ENCODE peak calls at places on chromosomes 6 and 20, in five cellular contexts. A is body of pancreas, L is A549, N is right lobe of liver, B is HCT116. X is an unnamed sample.

GRCh38 chr6:33622456-33623431 is 1.6 kb downstream of the ITPR3 start:
- DNase-seq in A (no peak), L (no peak), B (no peak), N (no peak), X (no peak)

GRCh38 chr6:149336529-149336928 is 19.0 kb downstream of the TAB2 start:
- DNase-seq in B (no peak), A (no peak), N (no peak), L (no peak), X (no peak)

GRCh38 chr20:11686900-11687543 is 230.7 kb upstream of the BTBD3 start:
- DNase-seq in L (no peak), A (peak), N (peak), B (no peak), X (peak)

GRCh38 chr6:149001422-149001821 is 254.6 kb downstream of the UST start:
- DNase-seq in L (no peak), B (no peak), A (no peak), N (no peak), X (no peak)

GRCh38 chr6:3232017-3232838 is 4.8 kb upstream of the TUBB2B start:
- DNase-seq in N (no peak), L (no peak), A (no peak), B (no peak), X (peak)

GRCh38 chr6:39926668-39927067 is 7.6 kb downstream of the MOCS1 start:
- DNase-seq in L (no peak), N (peak), A (no peak), B (no peak), X (peak)

GRCh38 chr6:159981171-159981571 is 12.3 kb downstream of the IGF2R start:
- DNase-seq in A (no peak), B (no peak), N (no peak), L (no peak), X (no peak)

GRCh38 chr6:107827541-107827940 is 3.4 kb upstream of the SCML4 start:
- DNase-seq in L (no peak), B (no peak), N (no peak), A (no peak), X (no peak)

GRCh38 chr6:125114248-125114858 is 39.2 kb upstream of the TPD52L1 start:
- DNase-seq in L (peak), A (peak), N (no peak), B (peak), X (peak)

GRCh38 chr6:52497652-52498408 is 77.7 kb downstream of the EFHC1 start:
- DNase-seq in A (no peak), N (no peak), B (no peak), L (no peak), X (no peak)

GRCh38 chr20:44435630-44436335 is 39.9 kb upstream of the TTPAL start:
- DNase-seq in N (no peak), A (no peak), L (no peak), B (no peak), X (no peak)

GRCh38 chr20:54272901-54273488 is 65.1 kb downstream of the PFDN4 start:
- DNase-seq in A (no peak), B (no peak), L (no peak), N (no peak), X (no peak)

GRCh38 chr6:150690681-150691080 is 91.0 kb downstream of the PLEKHG1 start:
- DNase-seq in N (no peak), L (no peak), A (no peak), B (no peak), X (no peak)

GRCh38 chr6:146543940-146544661 is 468 bp downstream of the RAB32 start:
- DNase-seq in B (no peak), L (peak), A (peak), N (peak), X (peak)

GRCh38 chr6:108115598-108116058 is 41.1 kb upstream of the OSTM1 start:
- DNase-seq in L (peak), N (peak), B (peak), A (peak), X (peak)

GRCh38 chr6:126873351-126873750 is 245.1 kb upstream of the RSPO3 start:
- DNase-seq in A (no peak), B (no peak), L (no peak), N (no peak), X (no peak)

GRCh38 chr6:85192186-85192585 is 257.7 kb upstream of the NT5E start:
- DNase-seq in A (no peak), N (no peak), B (no peak), L (no peak), X (no peak)

GRCh38 chr20:16947346-16947943 is 199.3 kb downstream of the OTOR start:
- DNase-seq in B (no peak), L (no peak), A (peak), N (no peak), X (no peak)

GRCh38 chr6:57021086-57021720 is 25.3 kb upstream of the KIAA1586 start:
- DNase-seq in L (peak), B (peak), A (no peak), N (no peak), X (no peak)

GRCh38 chr6:152318278-152318677 is 318.9 kb downstream of the SYNE1 start:
- DNase-seq in N (no peak), B (no peak), L (no peak), A (no peak), X (no peak)

GRCh38 chr6:56535626-56536025 is 107.1 kb downstream of the DST start:
- DNase-seq in N (no peak), L (no peak), B (no peak), A (no peak), X (no peak)

GRCh38 chr6:116328528-116328903 is 42.2 kb upstream of the DSE start:
- DNase-seq in B (no peak), A (no peak), L (no peak), N (no peak), X (no peak)

GRCh38 chr6:40947876-40948514 is 91.0 kb downstream of the UNC5CL start:
- DNase-seq in A (no peak), B (no peak), L (no peak), N (no peak), X (no peak)

GRCh38 chr6:100663219-100663863 is 198.6 kb upstream of the SIM1 start:
- DNase-seq in B (no peak), N (no peak), L (no peak), A (no peak), X (no peak)

GRCh38 chr6:143515766-143516355 is 4.3 kb upstream of the FUCA2 start:
- DNase-seq in N (no peak), L (no peak), A (no peak), B (no peak), X (no peak)

GRCh38 chr6:15076565-15076964 is 169.3 kb upstream of the JARID2 start:
- DNase-seq in B (no peak), N (no peak), A (no peak), L (no peak), X (no peak)

GRCh38 chr6:147909645-147910044 is 401.2 kb downstream of the SAMD5 start:
- DNase-seq in N (no peak), L (no peak), B (no peak), A (no peak), X (no peak)

GRCh38 chr6:138063726-138064125 is 43.5 kb downstream of the PERP start:
- DNase-seq in A (no peak), N (no peak), L (no peak), B (no peak), X (no peak)

GRCh38 chr6:32195902-32196681 is 3.6 kb upstream of the GPSM3 start:
- DNase-seq in L (peak), A (peak), B (peak), N (peak), X (peak)

GRCh38 chr20:40718214-40718949 is 29.3 kb upstream of the MAFB start:
- DNase-seq in A (no peak), B (no peak), N (no peak), L (no peak), X (no peak)

GRCh38 chr20:38043512-38044300 is 10.2 kb downstream of the RPRD1B start:
- DNase-seq in A (no peak), N (no peak), L (peak), B (no peak), X (peak)

GRCh38 chr6:81834141-81834621 is 81.7 kb upstream of the TENT5A start:
- DNase-seq in L (no peak), A (peak), B (no peak), N (no peak), X (peak)

GRCh38 chr20:10185741-10186558 is 32.7 kb upstream of the SNAP25 start:
- DNase-seq in A (peak), N (peak), B (no peak), L (no peak), X (peak)

GRCh38 chr6:53910834-53911233 is 116.0 kb downstream of the LRRC1 start:
- DNase-seq in A (no peak), N (no peak), L (no peak), B (no peak), X (no peak)

GRCh38 chr20:45892828-45893500 is 1.8 kb downstream of the CTSA start:
- DNase-seq in A (no peak), B (no peak), N (no peak), L (no peak), X (no peak)

GRCh38 chr20:45890077-45890996 is 671 bp downstream of the NEURL2 start:
- DNase-seq in B (no peak), N (peak), A (peak), L (peak), X (peak)

GRCh38 chr20:45892049-45892816 is 1.1 kb downstream of the CTSA start:
- DNase-seq in B (no peak), L (peak), A (no peak), N (no peak), X (peak)

GRCh38 chr20:45893831-45894230 is 2.7 kb downstream of the CTSA start:
- DNase-seq in B (no peak), A (no peak), N (no peak), L (no peak), X (no peak)

DNA sequence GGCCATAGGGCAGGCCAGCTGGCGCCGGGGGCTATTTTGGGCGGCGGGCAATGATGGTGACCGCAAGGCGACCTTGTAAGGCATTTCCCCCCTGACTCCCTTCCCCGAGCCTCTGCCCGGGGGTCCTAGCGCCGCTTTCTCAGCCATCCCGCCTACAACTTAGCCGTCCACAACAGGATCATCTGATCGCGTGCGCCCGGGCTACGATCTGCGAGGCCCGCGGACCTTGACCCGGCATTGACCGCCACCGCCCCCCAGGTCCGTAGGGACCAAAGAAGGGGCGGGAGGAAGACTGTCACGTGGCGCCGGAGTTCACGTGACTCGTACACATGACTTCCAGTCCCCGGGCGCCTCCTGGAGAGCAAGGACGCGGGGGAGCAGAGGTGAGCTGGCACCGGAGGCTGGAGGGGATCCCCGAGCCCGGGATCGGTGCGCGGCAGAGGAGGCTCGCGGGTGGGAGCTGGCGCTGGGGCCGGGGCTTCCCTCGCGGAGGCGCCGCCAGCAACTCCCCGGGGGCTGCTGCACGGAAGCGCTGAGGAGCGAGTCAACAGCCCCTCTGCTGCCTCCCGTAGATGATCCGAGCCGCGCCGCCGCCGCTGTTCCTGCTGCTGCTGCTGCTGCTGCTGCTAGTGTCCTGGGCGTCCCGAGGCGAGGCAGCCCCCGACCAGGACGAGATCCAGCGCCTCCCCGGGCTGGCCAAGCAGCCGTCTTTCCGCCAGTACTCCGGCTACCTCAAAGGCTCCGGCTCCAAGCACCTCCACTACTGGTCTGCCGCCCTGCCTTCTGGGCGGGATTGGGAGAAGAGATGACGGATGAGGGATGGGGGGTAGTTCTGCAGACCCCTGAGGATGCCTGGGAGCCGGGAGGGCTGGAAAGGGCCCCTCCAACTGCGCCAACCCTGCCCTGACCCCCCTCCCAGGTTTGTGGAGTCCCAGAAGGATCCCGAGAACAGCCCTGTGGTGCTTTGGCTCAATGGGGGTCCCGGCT is at the start of the genes CTSA and NEURL2:
- DNase-seq in B (peak), A (peak), L (peak), N (peak), X (peak)
- TF ChIP-seq POLR2A in B (no peak), A (peak), L (no peak), N (peak), X (peak)

GRCh38 chr6:131062245-131063027 is 609 bp downstream of the EPB41L2 start:
- DNase-seq in N (peak), L (no peak), A (peak), B (no peak), X (peak)

GRCh38 chr6:131061771-131062160 is 1.3 kb downstream of the EPB41L2 start:
- DNase-seq in B (no peak), N (no peak), A (no peak), L (no peak), X (peak)

GRCh38 chr6:131059486-131059885 is 3.6 kb downstream of the EPB41L2 start:
- DNase-seq in N (no peak), L (peak), A (no peak), B (no peak), X (no peak)

GRCh38 chr6:131060311-131060710 is 2.7 kb downstream of the EPB41L2 start:
- DNase-seq in B (no peak), A (no peak), L (no peak), N (no peak), X (no peak)

DNA sequence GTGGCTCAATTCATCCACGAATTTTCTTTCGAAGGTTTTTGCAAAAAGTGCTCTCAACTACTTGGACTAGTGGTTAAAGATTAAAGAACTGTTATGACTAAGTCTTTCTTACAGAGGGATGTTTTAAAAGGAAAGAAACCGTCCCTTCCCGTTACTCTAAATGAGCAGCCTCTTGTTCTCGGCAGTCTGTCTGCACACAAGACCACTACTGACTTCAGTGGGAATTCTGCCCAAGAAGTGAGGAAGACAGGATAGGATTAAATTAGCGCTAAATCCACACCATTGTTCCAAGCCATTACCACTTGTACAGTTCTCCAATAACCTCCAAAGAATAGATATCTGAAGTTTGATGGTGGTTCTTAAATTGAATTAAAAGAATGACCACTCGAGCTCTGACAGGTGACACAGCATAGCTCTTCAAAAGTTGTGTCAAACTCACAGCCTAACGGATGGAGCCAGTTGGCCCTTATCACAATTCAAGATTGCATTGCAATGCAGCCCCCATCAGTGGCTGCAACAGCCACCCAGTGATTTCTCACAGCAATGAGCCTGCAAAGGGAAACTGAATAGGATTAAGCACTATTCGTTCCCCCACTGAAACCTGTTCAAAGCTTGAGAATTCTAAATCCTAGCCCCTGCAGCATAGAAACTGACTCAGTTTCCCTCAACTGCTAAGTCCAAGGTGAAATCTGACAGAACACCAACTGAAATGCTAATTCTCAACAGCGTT is 1.8 kb downstream of the EPB41L2 start:
- DNase-seq in B (no peak), A (no peak), N (no peak), L (no peak), X (no peak)
- H3K27ac ChIP-seq in B (no peak), A (no peak), N (no peak), L (peak), X (no peak)

DNA sequence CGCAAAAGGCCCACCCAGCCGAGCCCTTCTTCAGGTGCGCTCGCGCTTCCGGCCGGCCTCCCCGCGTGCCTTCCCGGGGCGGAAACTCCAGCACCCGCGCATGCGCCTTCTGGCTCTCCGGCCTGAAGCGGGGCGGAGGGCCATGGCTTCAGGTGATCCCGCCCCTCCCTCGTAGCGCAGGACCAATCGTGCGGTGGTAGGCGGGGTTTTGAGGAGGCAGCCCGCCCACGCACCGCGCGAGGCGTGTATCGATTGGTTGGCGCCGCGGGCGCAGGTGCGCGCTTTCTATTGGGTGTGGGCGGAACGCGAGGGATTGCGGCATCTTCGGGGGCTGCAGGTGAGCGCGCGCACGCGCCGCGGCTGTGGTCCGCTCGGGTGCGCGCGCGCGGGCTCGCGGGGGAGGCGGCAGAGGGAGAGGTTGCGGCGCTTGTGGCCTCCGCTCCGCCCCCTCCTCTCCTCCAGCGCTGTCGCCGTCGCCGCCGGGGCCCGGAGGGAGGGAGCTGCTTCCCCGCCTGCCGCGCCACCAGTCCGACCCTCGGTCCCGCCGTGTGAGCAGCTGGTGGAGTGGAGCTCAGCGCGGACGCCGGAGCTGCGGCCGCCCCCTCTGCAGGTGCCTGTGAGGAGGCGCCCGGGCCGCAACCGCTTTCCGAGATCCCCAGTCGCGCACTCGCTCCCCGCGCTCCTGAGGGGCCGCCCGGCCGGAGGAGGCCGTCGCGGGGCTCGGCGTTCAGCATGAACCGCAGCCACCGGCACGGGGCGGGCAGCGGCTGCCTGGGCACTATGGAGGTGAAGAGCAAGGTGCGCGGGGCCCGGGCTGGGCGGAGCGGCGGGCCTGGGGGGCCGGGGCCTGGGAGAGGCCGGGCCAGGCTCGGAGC is at the start of gene PARD6B:
- DNase-seq in B (peak), A (peak), N (peak), L (peak), X (peak)
- TF ChIP-seq POLR2A in B (peak), A (peak), N (peak), L (peak), X (peak)

GRCh38 chr20:31565699-31566331 is 39.3 kb upstream of the ID1 start:
- DNase-seq in B (no peak), N (no peak), L (no peak), A (no peak), X (no peak)

GRCh38 chr20:31567380-31567720 is 37.7 kb upstream of the ID1 start:
- DNase-seq in N (no peak), A (no peak), B (no peak), L (no peak), X (no peak)

GRCh38 chr20:31568041-31568731 is 36.9 kb upstream of the ID1 start:
- DNase-seq in A (no peak), B (no peak), L (no peak), N (no peak), X (no peak)

GRCh38 chr20:31566332-31566657 is 38.8 kb upstream of the ID1 start:
- DNase-seq in N (no peak), B (no peak), L (no peak), A (no peak), X (no peak)

DNA sequence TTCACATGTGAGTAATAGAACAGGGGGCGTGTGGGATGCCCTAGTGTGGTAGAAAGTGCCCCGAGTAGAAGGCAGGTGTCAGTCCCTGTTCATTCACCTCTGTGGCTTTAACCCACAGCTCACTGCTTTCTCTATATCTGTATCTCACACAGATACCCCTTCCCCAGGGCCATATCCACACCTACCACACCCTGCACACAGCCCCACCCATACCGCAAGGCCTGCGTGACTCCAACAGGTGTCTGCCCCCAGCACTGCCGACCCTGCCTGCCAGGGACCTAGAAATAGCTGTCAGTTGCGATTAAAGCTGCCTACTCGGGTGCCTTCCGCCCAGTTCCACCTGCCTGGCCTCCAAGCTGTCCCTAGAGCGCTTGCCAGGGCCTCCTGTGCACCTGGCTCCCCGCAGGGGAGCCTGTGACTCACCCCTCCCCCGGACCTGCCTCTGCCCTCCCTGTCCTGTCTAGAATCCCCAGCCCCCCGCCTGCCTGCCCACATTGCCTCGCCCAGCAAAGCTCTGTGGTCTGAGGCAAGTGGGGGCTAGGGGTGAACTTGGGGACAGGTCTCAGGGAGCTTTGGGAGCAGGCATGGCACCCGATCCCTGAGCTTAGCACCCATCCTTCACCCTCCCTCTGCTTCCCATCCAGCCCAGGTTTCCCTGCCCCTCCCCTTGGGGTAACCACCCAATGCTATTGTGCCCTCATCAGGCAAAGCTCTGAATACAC is 38.3 kb upstream of the ID1 start:
- DNase-seq in A (peak), L (no peak), B (peak), N (no peak), X (no peak)
- H3K27ac ChIP-seq in A (no peak), L (peak), B (peak), N (no peak), X (peak)

GRCh38 chr6:89050155-89050554 is 30.4 kb upstream of the PNRC1 start:
- DNase-seq in N (no peak), L (no peak), A (peak), B (no peak), X (peak)
- TF ChIP-seq POLR2A in N (peak), L (no peak), A (no peak), B (no peak), X (no peak)

X was measured in adrenal gland.